ENCODE peak calls at places on chromosome 13, in seven cellular contexts. B is A549; P is tibial nerve; E is tibial artery; N is CD8-positive, alpha-beta T cell; H is uterus; X is MM.1S. V is an unnamed sample.
A peak's percentile ranks its signal among the peaks of the same experiment; 100 is the strongest.

GRCh38 chr13:39765801-39766463 is 110.5 kb downstream of the COG6 start:
- DNase-seq in B (no peak), P (peak; percentile 17), E (no peak), N (no peak), H (peak; percentile 51), X (no peak), V (peak; percentile 77)

GRCh38 chr13:79044415-79044814 is 361.6 kb downstream of the RBM26 start:
- DNase-seq in B (no peak), P (no peak), E (no peak), N (no peak), H (no peak), X (no peak), V (no peak)

GRCh38 chr13:28483313-28483931 is 11.5 kb downstream of the FLT1 start:
- DNase-seq in B (no peak), P (no peak), E (no peak), N (no peak), H (no peak), X (no peak), V (no peak)

GRCh38 chr13:30676672-30677071 is 58.7 kb upstream of the ALOX5AP start:
- DNase-seq in B (no peak), P (no peak), E (no peak), N (no peak), H (no peak), X (no peak), V (no peak)

GRCh38 chr13:43273362-43273761 is 250.0 kb downstream of the DNAJC15 start:
- DNase-seq in B (no peak), P (no peak), E (no peak), N (no peak), H (no peak), X (no peak), V (no peak)

GRCh38 chr13:49869514-49869913 is 66.6 kb downstream of the SPRYD7 start:
- DNase-seq in B (no peak), P (peak; percentile 11), E (no peak), N (no peak), H (no peak), X (no peak), V (no peak)

GRCh38 chr13:101869553-101869952 is 417.1 kb downstream of the ITGBL1 start:
- DNase-seq in B (no peak), P (no peak), E (no peak), N (no peak), H (no peak), X (peak; percentile 48), V (no peak)

GRCh38 chr13:46893820-46894533 is 2.9 kb downstream of the HTR2A start:
- DNase-seq in B (peak; percentile 31), P (peak; percentile 52), E (peak; percentile 85), N (peak; percentile 32), H (peak; percentile 62), X (peak; percentile 26), V (peak; percentile 68)

GRCh38 chr13:42812311-42812710 is 30.9 kb downstream of the FAM216B start:
- DNase-seq in B (no peak), P (no peak), E (no peak), N (no peak), H (no peak), X (no peak), V (no peak)

GRCh38 chr13:47959468-47960088 is 41.5 kb downstream of the SUCLA2 start:
- DNase-seq in B (no peak), P (no peak), E (no peak), N (no peak), H (no peak), X (no peak), V (no peak)

GRCh38 chr13:94236876-94237275 is 242.6 kb downstream of the DCT start:
- DNase-seq in B (no peak), P (no peak), E (no peak), N (no peak), H (no peak), X (no peak), V (no peak)

GRCh38 chr13:45713721-45714120 is 11.6 kb downstream of the CBY2 start:
- DNase-seq in B (no peak), P (no peak), E (no peak), N (no peak), H (no peak), X (no peak), V (no peak)

GRCh38 chr13:51894239-51894638 is 32.5 kb downstream of the CCDC70 start:
- DNase-seq in B (no peak), P (no peak), E (no peak), N (no peak), H (no peak), X (no peak), V (no peak)
- H3K4me1 ChIP-seq in B (no peaks in the 10 kb centered on the region), P (no peaks in the 10 kb centered on the region), E (no peaks in the 10 kb centered on the region), N (no peaks in the 10 kb centered on the region), H (no peaks in the 10 kb centered on the region), X (no peaks in the 10 kb centered on the region), V (no peaks in the 10 kb centered on the region)

GRCh38 chr13:35855531-35856019 is 275.6 kb downstream of the DCLK1 start:
- DNase-seq in B (peak; percentile 27), P (no peak), E (no peak), N (no peak), H (no peak), X (no peak), V (no peak)
- TF ChIP-seq CTCF in B (no peak), P (no peak), E (no peak), N (no peak), H (no peak), X (no peak), V (no peak)

GRCh38 chr13:97226788-97227627 is 4.9 kb downstream of the MBNL2 start:
- DNase-seq in B (no peak), P (no peak), E (no peak), N (peak; percentile 13), H (no peak), X (peak; percentile 72), V (peak; percentile 74)
- H3K4me1 ChIP-seq in B (peaks cover 42% of the 10 kb centered on the region), P (peaks cover 62% of the 10 kb centered on the region), E (peaks cover 60% of the 10 kb centered on the region), N (peaks cover 44% of the 10 kb centered on the region), H (peaks cover 8% of the 10 kb centered on the region), X (peaks cover 14% of the 10 kb centered on the region), V (peaks cover 11% of the 10 kb centered on the region)

GRCh38 chr13:112391747-112392146 is 15.6 kb downstream of the SPACA7 start:
- DNase-seq in B (no peak), P (no peak), E (no peak), N (no peak), H (no peak), X (no peak), V (no peak)

GRCh38 chr13:112397108-112397507 is 21.0 kb downstream of the SPACA7 start:
- DNase-seq in B (no peak), P (no peak), E (no peak), N (no peak), H (no peak), X (no peak), V (no peak)

GRCh38 chr13:112392719-112393118 is 16.6 kb downstream of the SPACA7 start:
- DNase-seq in B (no peak), P (no peak), E (no peak), N (no peak), H (no peak), X (no peak), V (no peak)
- TF ChIP-seq CTCF in B (no peak), P (no peak), E (no peak), N (no peak), H (no peak), X (peak; percentile 6), V (no peak)

DNA sequence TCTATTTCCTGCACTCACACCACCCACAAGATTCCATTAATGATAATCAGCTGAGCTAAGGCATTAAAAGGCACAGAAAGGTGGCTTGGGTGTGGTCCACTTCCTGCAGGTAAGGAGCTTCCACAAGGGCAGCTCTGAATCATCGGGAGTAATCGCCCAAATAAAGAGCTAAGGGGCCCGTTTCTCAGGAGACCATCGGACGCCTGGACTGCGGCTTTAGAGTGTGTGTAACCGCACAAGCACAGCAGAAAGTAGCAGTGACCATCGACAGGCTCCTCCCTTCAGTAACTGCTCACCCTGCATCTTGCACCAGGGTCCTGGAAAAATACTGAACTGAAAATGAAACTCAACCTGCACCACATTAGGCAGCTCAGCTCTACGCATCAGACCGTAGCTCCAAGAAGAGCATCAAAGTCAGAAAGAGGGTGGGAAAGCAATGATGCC is 6.0 kb downstream of the STK24 start:
- DNase-seq in B (no peak), P (no peak), E (no peak), N (no peak), H (peak; percentile 34), X (peak; percentile 94), V (peak; percentile 57)
- H3K4me1 ChIP-seq in B (peaks cover 60% of the 10 kb centered on the region), P (peaks cover 61% of the 10 kb centered on the region), E (peaks cover 68% of the 10 kb centered on the region), N (peaks cover 88% of the 10 kb centered on the region), H (peaks cover 4% of the 10 kb centered on the region), X (peaks cover 42% of the 10 kb centered on the region), V (peaks cover 31% of the 10 kb centered on the region)

GRCh38 chr13:76014618-76015315 is 378.6 kb downstream of the LMO7 start:
- DNase-seq in B (no peak), P (no peak), E (no peak), N (no peak), H (no peak), X (no peak), V (no peak)

GRCh38 chr13:76017861-76018556 is 381.9 kb downstream of the LMO7 start:
- DNase-seq in B (no peak), P (no peak), E (no peak), N (no peak), H (no peak), X (no peak), V (no peak)

GRCh38 chr13:76020421-76020955 is 384.4 kb downstream of the LMO7 start:
- DNase-seq in B (no peak), P (no peak), E (no peak), N (no peak), H (no peak), X (no peak), V (no peak)

GRCh38 chr13:76019421-76020044 is 383.4 kb downstream of the LMO7 start:
- DNase-seq in B (no peak), P (no peak), E (no peak), N (no peak), H (no peak), X (no peak), V (peak; percentile 23)

DNA sequence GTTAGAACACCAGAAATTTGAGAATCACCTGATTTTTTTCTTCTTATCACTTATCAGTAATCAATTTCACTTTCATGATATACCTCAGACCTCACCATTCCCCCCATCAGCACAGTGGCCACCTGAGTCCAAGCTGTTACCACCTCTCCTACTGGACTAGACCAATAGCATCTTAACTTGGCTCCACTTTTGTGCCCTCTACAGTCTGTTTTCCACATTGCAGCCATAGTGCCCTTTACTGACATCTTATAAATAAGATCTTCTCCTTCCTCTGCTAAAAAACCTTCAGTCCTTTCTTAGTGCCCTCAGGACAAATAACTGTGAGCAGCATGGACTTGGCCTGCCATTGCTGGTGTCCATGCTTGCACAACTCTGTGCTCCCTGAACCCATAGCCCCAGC is 380.7 kb downstream of the LMO7 start:
- DNase-seq in B (no peak), P (no peak), E (no peak), N (no peak), H (no peak), X (peak; percentile 35), V (peak; percentile 26)
- TF ChIP-seq CTCF in B (peak; percentile 22), P (no peak), E (no peak), N (peak; percentile 26), H (no peak), X (peak; percentile 49), V (peak; percentile 22)

V was measured in colonic mucosa.